ENCODE peak calls at places on chromosomes 3 and 15, in six cellular contexts. Z is GM23338, U is OCI-LY7, Q is GM23248, M is hepatocyte, V is MM.1S. G is an unnamed sample. For H3K36me3 and H3K9me2, the result is how much of the 10 kb centered on the place peaks cover.

GRCh38 chr3:37942646-37943045 is 47.9 kb upstream of the VILL start:
- DNase-seq in U (no peak), Z (no peak), M (no peak), Q (no peak), V (no peak), G (no peak)

GRCh38 chr3:38084019-38084968 is 45.3 kb downstream of the DLEC1 start:
- DNase-seq in V (no peak), Q (peak), Z (no peak), M (peak), U (peak), G (peak)

GRCh38 chr3:72189344-72189743 is 404.4 kb upstream of the PROK2 start:
- DNase-seq in Z (no peak), U (no peak), Q (no peak), M (no peak), V (no peak), G (no peak)

GRCh38 chr3:126928921-126929485 is 53.9 kb upstream of the PLXNA1 start:
- DNase-seq in M (no peak), U (no peak), Z (no peak), Q (no peak), V (no peak), G (no peak)

GRCh38 chr3:179451335-179452165 is at the start of gene GNB4:
- DNase-seq in Q (peak), V (peak), Z (peak), M (peak), U (peak), G (peak)

GRCh38 chr3:193816656-193817311 is 223.8 kb downstream of the OPA1 start:
- DNase-seq in V (no peak), Q (peak), M (peak), Z (peak), U (no peak), G (no peak)

GRCh38 chr15:56629133-56629532 is 104.2 kb downstream of the ZNF280D start:
- DNase-seq in M (no peak), V (no peak), Q (no peak), U (no peak), Z (no peak), G (no peak)

GRCh38 chr3:43286886-43287301 is 554 bp downstream of the SNRK start:
- DNase-seq in M (peak), U (no peak), Q (peak), V (peak), Z (peak), G (peak)

GRCh38 chr3:13288732-13289718 is 131.1 kb downstream of the NUP210 start:
- DNase-seq in Q (no peak), Z (no peak), U (no peak), V (no peak), M (no peak), G (no peak)

GRCh38 chr3:94162700-94163099 is 99.8 kb downstream of the NSUN3 start:
- DNase-seq in Q (peak), U (no peak), V (no peak), M (peak), Z (peak), G (no peak)

GRCh38 chr15:54840999-54841398 is 355.7 kb downstream of the RSL24D1 start:
- DNase-seq in M (no peak), V (peak), U (no peak), Q (no peak), Z (peak), G (no peak)

GRCh38 chr15:94412979-94413741 is 181.8 kb downstream of the MCTP2 start:
- DNase-seq in Z (peak), U (peak), M (peak), Q (peak), V (no peak), G (peak)

GRCh38 chr15:90597477-90598052 is 67.8 kb downstream of the CRTC3 start:
- DNase-seq in Q (no peak), Z (no peak), V (peak), M (no peak), U (peak), G (no peak)

GRCh38 chr15:51318382-51319150 is 19.8 kb downstream of the CYP19A1 start:
- DNase-seq in Q (peak), M (no peak), U (no peak), V (no peak), Z (no peak), G (no peak)

GRCh38 chr3:141414141-141414689 is 45.9 kb downstream of the ZBTB38 start:
- DNase-seq in Z (no peak), M (no peak), U (no peak), Q (peak), V (no peak), G (no peak)

GRCh38 chr3:142087676-142088075 is 61.7 kb downstream of the TFDP2 start:
- DNase-seq in U (no peak), M (no peak), V (no peak), Z (no peak), Q (peak), G (no peak)

GRCh38 chr3:124351430-124352142 is 359.7 kb upstream of the ROPN1 start:
- DNase-seq in Z (peak), M (peak), Q (peak), V (peak), U (peak), G (peak)

GRCh38 chr3:128170866-128171516 is 17.7 kb downstream of the EEFSEC start:
- DNase-seq in Q (peak), Z (peak), M (peak), U (peak), V (no peak), G (no peak)

GRCh38 chr15:75694241-75695182 is 18.1 kb downstream of the CSPG4 start:
- DNase-seq in V (no peak), Q (peak), U (peak), M (peak), Z (peak), G (peak)

GRCh38 chr3:49788056-49788455 is 1.7 kb upstream of the IP6K1 start:
- DNase-seq in Q (no peak), V (no peak), Z (no peak), M (no peak), U (no peak), G (no peak)

DNA sequence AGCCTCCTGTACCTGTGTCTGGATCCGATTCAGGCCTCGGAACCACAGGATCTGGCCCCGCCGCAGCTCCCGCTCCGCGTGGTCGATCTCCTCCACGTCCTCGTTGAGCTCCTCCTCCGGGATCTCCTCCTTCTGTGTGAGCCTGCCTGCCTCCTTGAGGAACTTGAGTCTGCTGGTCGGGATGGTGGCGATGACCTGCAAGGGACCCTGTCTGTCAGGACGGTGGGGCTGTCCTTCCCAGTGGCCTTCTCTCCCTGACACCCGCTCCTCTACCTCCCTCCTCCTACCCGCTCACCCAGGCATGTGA is 17.2 kb upstream of the SEC13 start:
- DNase-seq in Q (no peak), U (no peak), Z (no peak), V (no peak), M (no peak), G (no peak)
- H3K36me3 ChIP-seq in Q (under half), U (under half), Z (under half), V (under half), M (under half), G (under half)

GRCh38 chr15:65184305-65184943 is 718 bp downstream of the CLPX start:
- DNase-seq in Q (peak), U (peak), V (peak), M (peak), Z (peak), G (peak)

GRCh38 chr15:65182538-65182937 is 2.6 kb downstream of the CLPX start:
- DNase-seq in V (no peak), M (no peak), Z (no peak), U (peak), Q (no peak), G (peak)

GRCh38 chr15:65184944-65185717 is at the start of gene CLPX:
- DNase-seq in U (peak), Z (peak), Q (peak), V (peak), M (peak), G (peak)

GRCh38 chr15:65180167-65180566 is 5.0 kb downstream of the CLPX start:
- DNase-seq in U (no peak), Q (no peak), V (no peak), M (no peak), Z (no peak), G (no peak)

GRCh38 chr15:65183847-65184159 is 1.3 kb downstream of the CLPX start:
- DNase-seq in V (no peak), Z (no peak), Q (no peak), M (no peak), U (no peak), G (no peak)
- H3K9me2 ChIP-seq in V (under half), Z (under half), Q (under half), M (under half), U (under half), G (under half)

GRCh38 chr3:197513953-197514785 is 41.6 kb downstream of the BDH1 start:
- DNase-seq in Z (no peak), Q (no peak), U (no peak), M (no peak), V (no peak), G (no peak)
- H2AFZ ChIP-seq in Z (no peak), Q (no peak), U (no peak), M (no peak), V (no peak), G (no peak)

DNA sequence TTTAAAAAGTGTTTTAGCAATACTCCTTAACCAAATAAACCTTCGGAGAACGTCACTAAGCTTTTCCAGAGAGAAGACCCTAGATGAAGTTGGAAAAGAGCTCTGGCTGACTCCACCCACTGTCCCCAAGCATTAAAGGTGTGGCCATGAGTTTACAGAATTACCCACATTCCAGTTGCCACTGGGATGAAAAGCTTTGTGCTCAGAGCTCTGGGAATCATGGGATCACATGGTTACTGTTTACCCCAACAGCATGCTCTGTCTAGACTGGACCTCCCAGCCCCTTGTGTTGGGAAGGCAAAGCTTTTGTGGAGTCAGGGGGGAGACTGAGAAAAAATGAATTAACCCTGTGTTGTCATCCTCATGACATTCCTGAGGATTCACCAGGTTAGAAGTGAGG is 55.3 kb downstream of the CCK start:
- DNase-seq in Q (no peak), M (no peak), V (no peak), U (no peak), Z (no peak), G (no peak)
- H3K36me3 ChIP-seq in Q (under half), M (under half), V (under half), U (half or more), Z (under half), G (under half)

GRCh38 chr3:108510496-108510895 is at the start of gene MYH15:
- DNase-seq in V (no peak), U (no peak), Q (no peak), M (no peak), Z (no peak), G (no peak)
- H3K9me2 ChIP-seq in V (under half), U (under half), Q (under half), M (under half), Z (under half), G (under half)

GRCh38 chr3:99751649-99752048 is 66.0 kb upstream of the CMSS1 start:
- DNase-seq in V (no peak), Z (no peak), Q (peak), M (no peak), U (no peak), G (no peak)
- H2AFZ ChIP-seq in V (no peak), Z (no peak), Q (peak), M (no peak), U (no peak), G (no peak)

G was measured in Karpas-422.